ENCODE peak calls at places on chromosomes 11 and 22, in seven cellular contexts. H is neural crest cell; F is stimulated activated CD4-positive, alpha-beta T cell treated with anti-CD3 and anti-CD28 coated beads, Interleukin-2, amount 100 ng/mL, for 48 hours; B is NCI-H1092 treated with DMSO at 0.1 percent for 48 hours; Q is NCI-H2081; T is activated CD4-positive, CD25-positive, alpha-beta regulatory T cell; L is epithelial cell of esophagus. A is an unnamed sample.

GRCh38 chr11:115527534-115528125 is 23.4 kb upstream of the CADM1 start:
- DNase-seq in H (no peak), F (no peak), B (no peak), Q (no peak), T (no peak), L (peak), A (no peak)

GRCh38 chr11:111417766-111418435 is 38.8 kb upstream of the POU2AF1 start:
- DNase-seq in H (no peak), F (no peak), B (no peak), Q (no peak), T (no peak), L (no peak), A (no peak)

GRCh38 chr11:94586546-94586945 is 19.4 kb downstream of the PIWIL4 start:
- DNase-seq in H (no peak), F (no peak), B (no peak), Q (no peak), T (no peak), L (no peak), A (no peak)

GRCh38 chr11:17351510-17352176 is at the start of gene NCR3LG1:
- DNase-seq in H (peak), F (peak), B (peak), Q (no peak), T (peak), L (peak), A (peak)

GRCh38 chr11:116930177-116930576 is 92.8 kb upstream of the APOA1 start:
- DNase-seq in H (no peak), F (peak), B (no peak), Q (no peak), T (no peak), L (no peak), A (no peak)

GRCh38 chr11:130785376-130786110 is 130.7 kb downstream of the SNX19 start:
- DNase-seq in H (no peak), F (no peak), B (no peak), Q (no peak), T (no peak), L (peak), A (no peak)

GRCh38 chr22:39693943-39694500 is 123.5 kb downstream of the CACNA1I start:
- DNase-seq in H (no peak), F (no peak), B (no peak), Q (no peak), T (no peak), L (no peak), A (no peak)

GRCh38 chr11:87361891-87362290 is 324.2 kb downstream of the TMEM135 start:
- DNase-seq in H (no peak), F (no peak), B (no peak), Q (no peak), T (no peak), L (no peak), A (no peak)

GRCh38 chr11:78022397-78023396 is at the start of gene KCTD14:
- DNase-seq in H (peak), F (no peak), B (peak), Q (peak), T (no peak), L (peak), A (peak)

GRCh38 chr22:20299736-20300136 is 20.1 kb downstream of the DGCR6L start:
- DNase-seq in H (no peak), F (no peak), B (no peak), Q (no peak), T (no peak), L (peak), A (no peak)

GRCh38 chr22:30573594-30574094 is 821 bp downstream of the GAL3ST1 start:
- DNase-seq in H (no peak), F (no peak), B (no peak), Q (no peak), T (no peak), L (no peak), A (no peak)

GRCh38 chr11:45107051-45107450 is 39.4 kb upstream of the PRDM11 start:
- DNase-seq in H (no peak), F (no peak), B (no peak), Q (no peak), T (no peak), L (no peak), A (no peak)

GRCh38 chr11:122071680-122072321 is 44.2 kb downstream of the BLID start:
- DNase-seq in H (no peak), F (no peak), B (no peak), Q (no peak), T (no peak), L (no peak), A (no peak)

GRCh38 chr22:42969348-42969975 is 45.5 kb downstream of the PACSIN2 start:
- DNase-seq in H (no peak), F (no peak), B (no peak), Q (no peak), T (no peak), L (no peak), A (no peak)

GRCh38 chr11:126698576-126698975 is 302.0 kb downstream of the KIRREL3 start:
- DNase-seq in H (no peak), F (no peak), B (no peak), Q (no peak), T (no peak), L (no peak), A (peak)

GRCh38 chr11:69950120-69950519 is 128.0 kb upstream of the ANO1 start:
- DNase-seq in H (peak), F (peak), B (peak), Q (no peak), T (no peak), L (peak), A (no peak)

GRCh38 chr11:46339816-46340215 is 7.4 kb upstream of the DGKZ start:
- DNase-seq in H (no peak), F (no peak), B (no peak), Q (no peak), T (no peak), L (no peak), A (no peak)